ENCODE peak calls at places on chromosomes 2 and 18, in six cellular contexts. One of them, this sample, is unnamed.

GRCh38 chr18:59878644-59879043 is 21.2 kb upstream of the PMAIP1 start:
- DNase-seq in fibroblast of mammary gland: no peak
- DNase-seq in sciatic nerve: no peak
- DNase-seq in choroid plexus epithelial cell: peak
- DNase-seq in activated T-cell treated with anti-CD3 and anti-CD28 coated beads for 1 hour: no peak
- DNase-seq in kidney epithelial cell: no peak
- DNase-seq in this sample: no peak

GRCh38 chr2:70548233-70548632 is 5.4 kb downstream of the TGFA start:
- DNase-seq in fibroblast of mammary gland: no peak
- DNase-seq in sciatic nerve: no peak
- DNase-seq in choroid plexus epithelial cell: no peak
- DNase-seq in activated T-cell treated with anti-CD3 and anti-CD28 coated beads for 1 hour: no peak
- DNase-seq in kidney epithelial cell: no peak
- DNase-seq in this sample: no peak

GRCh38 chr2:105688946-105689345 is 55.8 kb upstream of the NCK2 start:
- DNase-seq in fibroblast of mammary gland: no peak
- DNase-seq in sciatic nerve: no peak
- DNase-seq in choroid plexus epithelial cell: no peak
- DNase-seq in activated T-cell treated with anti-CD3 and anti-CD28 coated beads for 1 hour: no peak
- DNase-seq in kidney epithelial cell: no peak
- DNase-seq in this sample: no peak

GRCh38 chr2:119063146-119063545 is 95.4 kb downstream of the C1QL2 start:
- DNase-seq in fibroblast of mammary gland: no peak
- DNase-seq in sciatic nerve: no peak
- DNase-seq in choroid plexus epithelial cell: no peak
- DNase-seq in activated T-cell treated with anti-CD3 and anti-CD28 coated beads for 1 hour: no peak
- DNase-seq in kidney epithelial cell: no peak
- DNase-seq in this sample: no peak

GRCh38 chr2:202771741-202772470 is 99.7 kb downstream of the ICA1L start:
- DNase-seq in fibroblast of mammary gland: peak
- DNase-seq in sciatic nerve: no peak
- DNase-seq in choroid plexus epithelial cell: no peak
- DNase-seq in activated T-cell treated with anti-CD3 and anti-CD28 coated beads for 1 hour: no peak
- DNase-seq in kidney epithelial cell: no peak
- DNase-seq in this sample: no peak

GRCh38 chr2:2719781-2720180 is 388.7 kb upstream of the MYT1L start:
- DNase-seq in fibroblast of mammary gland: no peak
- DNase-seq in sciatic nerve: no peak
- DNase-seq in choroid plexus epithelial cell: no peak
- DNase-seq in activated T-cell treated with anti-CD3 and anti-CD28 coated beads for 1 hour: no peak
- DNase-seq in kidney epithelial cell: no peak
- DNase-seq in this sample: no peak

GRCh38 chr18:67938691-67939090 is 422.2 kb upstream of the DSEL start:
- DNase-seq in fibroblast of mammary gland: peak
- DNase-seq in sciatic nerve: no peak
- DNase-seq in choroid plexus epithelial cell: peak
- DNase-seq in activated T-cell treated with anti-CD3 and anti-CD28 coated beads for 1 hour: no peak
- DNase-seq in kidney epithelial cell: no peak
- DNase-seq in this sample: no peak

GRCh38 chr2:45822272-45822630 is 170.8 kb downstream of the PRKCE start:
- DNase-seq in fibroblast of mammary gland: no peak
- DNase-seq in sciatic nerve: no peak
- DNase-seq in choroid plexus epithelial cell: no peak
- DNase-seq in activated T-cell treated with anti-CD3 and anti-CD28 coated beads for 1 hour: no peak
- DNase-seq in kidney epithelial cell: no peak
- DNase-seq in this sample: no peak

GRCh38 chr2:152047826-152048476 is 50.9 kb downstream of the CACNB4 start:
- DNase-seq in fibroblast of mammary gland: peak
- DNase-seq in sciatic nerve: no peak
- DNase-seq in choroid plexus epithelial cell: no peak
- DNase-seq in activated T-cell treated with anti-CD3 and anti-CD28 coated beads for 1 hour: no peak
- DNase-seq in kidney epithelial cell: no peak
- DNase-seq in this sample: no peak

GRCh38 chr2:157170299-157170698 is 87.2 kb upstream of the GALNT5 start:
- DNase-seq in fibroblast of mammary gland: peak
- DNase-seq in sciatic nerve: no peak
- DNase-seq in choroid plexus epithelial cell: peak
- DNase-seq in activated T-cell treated with anti-CD3 and anti-CD28 coated beads for 1 hour: no peak
- DNase-seq in kidney epithelial cell: no peak
- DNase-seq in this sample: no peak

GRCh38 chr2:103445356-103445755 is 683.5 kb downstream of the TMEM182 start:
- DNase-seq in fibroblast of mammary gland: no peak
- DNase-seq in sciatic nerve: no peak
- DNase-seq in choroid plexus epithelial cell: no peak
- DNase-seq in activated T-cell treated with anti-CD3 and anti-CD28 coated beads for 1 hour: no peak
- DNase-seq in kidney epithelial cell: no peak
- DNase-seq in this sample: no peak

GRCh38 chr2:128598862-128599441 is 280.3 kb upstream of the HS6ST1 start:
- DNase-seq in fibroblast of mammary gland: no peak
- DNase-seq in sciatic nerve: no peak
- DNase-seq in choroid plexus epithelial cell: no peak
- DNase-seq in activated T-cell treated with anti-CD3 and anti-CD28 coated beads for 1 hour: no peak
- DNase-seq in kidney epithelial cell: no peak
- DNase-seq in this sample: no peak

GRCh38 chr18:63553117-63553516 is 10.9 kb downstream of the SERPINB12 start:
- DNase-seq in fibroblast of mammary gland: peak
- DNase-seq in sciatic nerve: no peak
- DNase-seq in choroid plexus epithelial cell: peak
- DNase-seq in activated T-cell treated with anti-CD3 and anti-CD28 coated beads for 1 hour: no peak
- DNase-seq in kidney epithelial cell: peak
- DNase-seq in this sample: no peak

GRCh38 chr2:160932960-160933359 is 227.3 kb upstream of the TANK start:
- DNase-seq in fibroblast of mammary gland: peak
- DNase-seq in sciatic nerve: no peak
- DNase-seq in choroid plexus epithelial cell: peak
- DNase-seq in activated T-cell treated with anti-CD3 and anti-CD28 coated beads for 1 hour: no peak
- DNase-seq in kidney epithelial cell: no peak
- DNase-seq in this sample: no peak

GRCh38 chr2:160010361-160011145 is 51.9 kb downstream of the PLA2R1 start:
- DNase-seq in fibroblast of mammary gland: peak
- DNase-seq in sciatic nerve: no peak
- DNase-seq in choroid plexus epithelial cell: no peak
- DNase-seq in activated T-cell treated with anti-CD3 and anti-CD28 coated beads for 1 hour: no peak
- DNase-seq in kidney epithelial cell: no peak
- DNase-seq in this sample: no peak

GRCh38 chr2:120760446-120761135 is 24.9 kb downstream of the GLI2 start:
- DNase-seq in fibroblast of mammary gland: peak
- DNase-seq in sciatic nerve: peak
- DNase-seq in choroid plexus epithelial cell: peak
- DNase-seq in activated T-cell treated with anti-CD3 and anti-CD28 coated beads for 1 hour: no peak
- DNase-seq in kidney epithelial cell: no peak
- DNase-seq in this sample: no peak

GRCh38 chr2:112031473-112031872 is 23.6 kb upstream of the TMEM87B start:
- DNase-seq in fibroblast of mammary gland: peak
- DNase-seq in sciatic nerve: no peak
- DNase-seq in choroid plexus epithelial cell: peak
- DNase-seq in activated T-cell treated with anti-CD3 and anti-CD28 coated beads for 1 hour: no peak
- DNase-seq in kidney epithelial cell: no peak
- DNase-seq in this sample: no peak

GRCh38 chr2:60366178-60366577 is 187.3 kb downstream of the BCL11A start:
- DNase-seq in fibroblast of mammary gland: no peak
- DNase-seq in sciatic nerve: no peak
- DNase-seq in choroid plexus epithelial cell: no peak
- DNase-seq in activated T-cell treated with anti-CD3 and anti-CD28 coated beads for 1 hour: no peak
- DNase-seq in kidney epithelial cell: no peak
- DNase-seq in this sample: no peak

GRCh38 chr2:46134531-46135229 is 162.5 kb upstream of the EPAS1 start:
- DNase-seq in fibroblast of mammary gland: peak
- DNase-seq in sciatic nerve: no peak
- DNase-seq in choroid plexus epithelial cell: peak
- DNase-seq in activated T-cell treated with anti-CD3 and anti-CD28 coated beads for 1 hour: no peak
- DNase-seq in kidney epithelial cell: no peak
- DNase-seq in this sample: no peak

GRCh38 chr18:79200546-79201268 is 131.5 kb downstream of the ATP9B start:
- DNase-seq in fibroblast of mammary gland: peak
- DNase-seq in sciatic nerve: peak
- DNase-seq in choroid plexus epithelial cell: peak
- DNase-seq in activated T-cell treated with anti-CD3 and anti-CD28 coated beads for 1 hour: no peak
- DNase-seq in kidney epithelial cell: peak
- DNase-seq in this sample: peak

GRCh38 chr2:204115288-204115687 is 178.7 kb downstream of the ICOS start:
- DNase-seq in fibroblast of mammary gland: no peak
- DNase-seq in sciatic nerve: no peak
- DNase-seq in choroid plexus epithelial cell: no peak
- DNase-seq in activated T-cell treated with anti-CD3 and anti-CD28 coated beads for 1 hour: no peak
- DNase-seq in kidney epithelial cell: no peak
- DNase-seq in this sample: no peak

GRCh38 chr2:160423141-160423540 is 70.5 kb downstream of the RBMS1 start:
- DNase-seq in fibroblast of mammary gland: no peak
- DNase-seq in sciatic nerve: no peak
- DNase-seq in choroid plexus epithelial cell: no peak
- DNase-seq in activated T-cell treated with anti-CD3 and anti-CD28 coated beads for 1 hour: no peak
- DNase-seq in kidney epithelial cell: no peak
- DNase-seq in this sample: no peak

GRCh38 chr2:36404754-36405153 is 49.2 kb downstream of the CRIM1 start:
- DNase-seq in fibroblast of mammary gland: no peak
- DNase-seq in sciatic nerve: no peak
- DNase-seq in choroid plexus epithelial cell: no peak
- DNase-seq in activated T-cell treated with anti-CD3 and anti-CD28 coated beads for 1 hour: no peak
- DNase-seq in kidney epithelial cell: no peak
- DNase-seq in this sample: no peak

GRCh38 chr2:66563473-66563872 is 128.5 kb downstream of the MEIS1 start:
- DNase-seq in fibroblast of mammary gland: no peak
- DNase-seq in sciatic nerve: no peak
- DNase-seq in choroid plexus epithelial cell: no peak
- DNase-seq in activated T-cell treated with anti-CD3 and anti-CD28 coated beads for 1 hour: no peak
- DNase-seq in kidney epithelial cell: no peak
- DNase-seq in this sample: no peak

This sample was measured in GM12892.